ENCODE peak calls at places on chromosome 19, in ten cellular contexts. W, S, D, U, L, R, T, C, E and X are unnamed samples.

GRCh38 chr19:44796701-44797115 is 12.2 kb upstream of the BCAM start:
- DNase-seq in W (no peak), S (no peak), D (no peak), U (no peak), L (no peak), R (peak), T (peak), C (no peak), E (peak), X (no peak)

GRCh38 chr19:17538684-17539287 is 16.7 kb upstream of the COLGALT1 start:
- DNase-seq in W (no peak), S (no peak), D (no peak), U (no peak), L (no peak), R (no peak), T (no peak), C (no peak), E (no peak), X (no peak)

GRCh38 chr19:51094696-51095279 is 12.1 kb upstream of the KLK14 start:
- DNase-seq in W (no peak), S (no peak), D (no peak), U (no peak), L (peak), R (peak), T (no peak), C (peak), E (no peak), X (no peak)

GRCh38 chr19:45815501-45816216 is 551 bp upstream of the RSPH6A start:
- DNase-seq in W (no peak), S (no peak), D (no peak), U (no peak), L (no peak), R (no peak), T (no peak), C (no peak), E (no peak), X (no peak)

GRCh38 chr19:48943081-48943480 is 9.6 kb downstream of the DHDH start:
- DNase-seq in W (no peak), S (no peak), D (no peak), U (no peak), L (no peak), R (no peak), T (no peak), C (no peak), E (no peak), X (no peak)

GRCh38 chr19:39825531-39826076 is 8.4 kb downstream of the DYRK1B start:
- DNase-seq in W (no peak), S (no peak), D (no peak), U (no peak), L (no peak), R (no peak), T (no peak), C (no peak), E (no peak), X (no peak)

GRCh38 chr19:35223084-35223790 is 5.3 kb downstream of the FAM187B start:
- DNase-seq in W (no peak), S (no peak), D (no peak), U (no peak), L (no peak), R (no peak), T (no peak), C (no peak), E (no peak), X (no peak)

GRCh38 chr19:43726736-43727592 is 11.1 kb downstream of the IRGC start:
- DNase-seq in W (no peak), S (no peak), D (no peak), U (no peak), L (peak), R (peak), T (peak), C (no peak), E (no peak), X (no peak)

GRCh38 chr19:6047741-6048231 is 62.5 kb downstream of the RFX2 start:
- DNase-seq in W (no peak), S (no peak), D (no peak), U (peak), L (peak), R (peak), T (no peak), C (peak), E (peak), X (no peak)

GRCh38 chr19:18202759-18203407 is 959 bp downstream of the RAB3A start:
- DNase-seq in W (no peak), S (peak), D (no peak), U (peak), L (peak), R (no peak), T (no peak), C (peak), E (no peak), X (no peak)

GRCh38 chr19:16208847-16209246 is 11.1 kb downstream of the AP1M1 start:
- DNase-seq in W (no peak), S (no peak), D (no peak), U (no peak), L (no peak), R (no peak), T (no peak), C (no peak), E (no peak), X (no peak)

GRCh38 chr19:10826236-10826635 is 9.8 kb downstream of the TMED1 start:
- DNase-seq in W (no peak), S (no peak), D (no peak), U (no peak), L (no peak), R (no peak), T (no peak), C (peak), E (no peak), X (no peak)

GRCh38 chr19:406999-407491 is 1.9 kb downstream of the C2CD4C start:
- DNase-seq in W (no peak), S (no peak), D (no peak), U (no peak), L (no peak), R (no peak), T (no peak), C (no peak), E (no peak), X (no peak)

GRCh38 chr19:9018163-9018875 is 8.1 kb upstream of the MUC16 start:
- DNase-seq in W (no peak), S (no peak), D (no peak), U (peak), L (no peak), R (no peak), T (no peak), C (no peak), E (no peak), X (no peak)

GRCh38 chr19:17103177-17103576 is 27.6 kb downstream of the MYO9B start:
- DNase-seq in W (no peak), S (peak), D (no peak), U (no peak), L (peak), R (peak), T (no peak), C (no peak), E (peak), X (no peak)

GRCh38 chr19:48859711-48860572 is 8.5 kb downstream of the PLEKHA4 start:
- DNase-seq in W (no peak), S (no peak), D (no peak), U (no peak), L (no peak), R (no peak), T (no peak), C (peak), E (no peak), X (no peak)

GRCh38 chr19:2475018-2475701 is 767 bp upstream of the GADD45B start:
- DNase-seq in W (no peak), S (peak), D (no peak), U (peak), L (peak), R (peak), T (peak), C (peak), E (peak), X (no peak)

GRCh38 chr19:45417151-45417550 is 6.6 kb downstream of the ERCC1 start:
- DNase-seq in W (no peak), S (no peak), D (no peak), U (no peak), L (no peak), R (no peak), T (no peak), C (no peak), E (no peak), X (no peak)

GRCh38 chr19:5814123-5814839 is 9.4 kb downstream of the NRTN start:
- DNase-seq in W (no peak), S (no peak), D (no peak), U (no peak), L (no peak), R (no peak), T (no peak), C (no peak), E (no peak), X (no peak)

GRCh38 chr19:14368011-14368513 is 13.2 kb upstream of the ADGRE5 start:
- DNase-seq in W (no peak), S (no peak), D (no peak), U (no peak), L (no peak), R (no peak), T (no peak), C (no peak), E (no peak), X (no peak)

DNA sequence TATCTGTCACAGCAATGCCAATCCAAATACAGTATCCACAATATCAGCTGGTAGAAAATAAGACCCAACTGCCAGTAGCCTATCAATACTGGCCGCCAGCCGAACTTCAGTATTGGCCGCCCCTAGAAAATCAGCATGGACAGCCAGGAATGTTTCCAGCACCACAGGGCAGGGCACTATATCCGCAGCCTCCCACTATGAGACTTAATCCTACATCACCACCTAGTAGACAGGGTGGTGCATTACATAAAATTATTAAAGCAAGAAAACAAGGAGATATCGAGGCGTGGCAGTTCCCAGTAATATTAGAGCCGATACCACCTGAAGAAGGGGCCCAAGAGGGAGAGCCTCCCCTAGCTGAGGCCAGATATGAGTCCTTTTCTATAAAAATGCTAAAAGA is 111.3 kb downstream of the ZNF486 start:
- DNase-seq in W (no peak), S (peak), D (peak), U (no peak), L (no peak), R (no peak), T (peak), C (no peak), E (no peak), X (peak)
- TF ChIP-seq CTCF in W (no peak), S (no peak), D (peak), U (peak), L (no peak), R (no peak), T (no peak), C (no peak), E (no peak), X (peak)

GRCh38 chr19:55536951-55537740 is at the start of gene SBK2:
- DNase-seq in W (no peak), S (no peak), D (no peak), U (no peak), L (no peak), R (no peak), T (no peak), C (peak), E (no peak), X (no peak)
- TF ChIP-seq CTCF in W (peak), S (no peak), D (peak), U (no peak), L (no peak), R (peak), T (no peak), C (no peak), E (peak), X (peak)

GRCh38 chr19:54439174-54439851 is 9.7 kb upstream of the LENG8 start:
- DNase-seq in W (no peak), S (no peak), D (no peak), U (no peak), L (peak), R (peak), T (peak), C (peak), E (peak), X (no peak)
- TF ChIP-seq CTCF in W (peak), S (peak), D (peak), U (no peak), L (peak), R (peak), T (no peak), C (peak), E (peak), X (peak)

GRCh38 chr19:13241321-13242104 is 91.3 kb downstream of the IER2 start:
- DNase-seq in W (no peak), S (no peak), D (no peak), U (no peak), L (no peak), R (no peak), T (no peak), C (no peak), E (no peak), X (no peak)
- TF ChIP-seq CTCF in W (no peak), S (no peak), D (peak), U (no peak), L (no peak), R (no peak), T (no peak), C (peak), E (no peak), X (no peak)